ENCODE peak calls at places on chromosomes 6 and 20, in six cellular contexts. O is HT1080, J is bronchial epithelial cell, W is activated T-cell treated with anti-CD3 and anti-CD28 coated beads for 48 hours, Z is T-helper 1 cell, F is skeletal muscle cell. X is an unnamed sample.

GRCh38 chr6:105993769-105994521 is 92.2 kb upstream of the PRDM1 start:
- DNase-seq in O (no peak), J (no peak), W (no peak), Z (peak), F (no peak), X (peak)

GRCh38 chr6:128803911-128804310 is 79.0 kb upstream of the LAMA2 start:
- DNase-seq in O (peak), J (no peak), W (no peak), Z (no peak), F (peak), X (no peak)

GRCh38 chr20:14543040-14543439 is 205.6 kb upstream of the FLRT3 start:
- DNase-seq in O (peak), J (peak), W (no peak), Z (no peak), F (peak), X (no peak)

GRCh38 chr6:168695701-168696100 is 254.7 kb downstream of the SMOC2 start:
- DNase-seq in O (no peak), J (no peak), W (no peak), Z (no peak), F (no peak), X (no peak)

GRCh38 chr6:108968746-108969316 is 120.6 kb downstream of the ARMC2 start:
- DNase-seq in O (no peak), J (no peak), W (no peak), Z (no peak), F (no peak), X (no peak)

GRCh38 chr6:31419842-31420241 is 16.4 kb downstream of the MICA start:
- DNase-seq in O (no peak), J (peak), W (no peak), Z (no peak), F (no peak), X (no peak)

GRCh38 chr6:135306740-135307420 is 125.8 kb downstream of the MYB start:
- DNase-seq in O (no peak), J (no peak), W (no peak), Z (no peak), F (no peak), X (no peak)

GRCh38 chr20:61436674-61437279 is 184.7 kb downstream of the CDH4 start:
- DNase-seq in O (peak), J (peak), W (no peak), Z (no peak), F (peak), X (no peak)

GRCh38 chr6:100435299-100435698 is 29.4 kb downstream of the SIM1 start:
- DNase-seq in O (peak), J (peak), W (no peak), Z (no peak), F (no peak), X (no peak)

GRCh38 chr20:61478094-61478493 is 226.0 kb downstream of the CDH4 start:
- DNase-seq in O (no peak), J (no peak), W (no peak), Z (no peak), F (no peak), X (no peak)

GRCh38 chr20:63691711-63692435 is 4.6 kb upstream of the TNFRSF6B start:
- DNase-seq in O (no peak), J (no peak), W (no peak), Z (no peak), F (no peak), X (no peak)

GRCh38 chr6:91299544-91300491 is 712.9 kb upstream of the MAP3K7 start:
- DNase-seq in O (peak), J (no peak), W (no peak), Z (no peak), F (peak), X (no peak)

GRCh38 chr6:3788408-3789017 is 37.0 kb upstream of the PXDC1 start:
- DNase-seq in O (no peak), J (no peak), W (no peak), Z (no peak), F (no peak), X (no peak)

GRCh38 chr6:55388161-55388560 is 60.9 kb downstream of the GFRAL start:
- DNase-seq in O (peak), J (peak), W (no peak), Z (no peak), F (no peak), X (no peak)